ENCODE peak calls at places on chromosomes 12 and 14, in eight cellular contexts. A, T, R, I, E, Y, G and Q are unnamed samples.
A peak's percentile ranks its signal among the peaks of the same experiment; 100 is the strongest.

GRCh38 chr12:122106891-122107660 is 28.5 kb downstream of the MLXIP start:
- DNase-seq in A (peak; percentile 83), T (peak; percentile 49), R (peak; percentile 66), I (peak; percentile 72), E (no peak), Y (peak; percentile 37), G (peak; percentile 61), Q (peak; percentile 41)

GRCh38 chr12:112944028-112944690 is 5.9 kb downstream of the OAS3 start:
- DNase-seq in A (no peak), T (no peak), R (no peak), I (no peak), E (no peak), Y (no peak), G (no peak), Q (no peak)

GRCh38 chr14:69483765-69484443 is 624 bp upstream of the PLEKHD1 start:
- DNase-seq in A (peak; percentile 14), T (no peak), R (peak; percentile 27), I (peak; percentile 61), E (no peak), Y (peak; percentile 14), G (peak; percentile 64), Q (peak; percentile 11)

GRCh38 chr12:119047641-119048040 is 66.3 kb downstream of the SRRM4 start:
- DNase-seq in A (no peak), T (no peak), R (no peak), I (no peak), E (no peak), Y (no peak), G (no peak), Q (no peak)

GRCh38 chr14:73619524-73619923 is 7.2 kb downstream of the ACOT6 start:
- DNase-seq in A (no peak), T (no peak), R (no peak), I (no peak), E (no peak), Y (no peak), G (no peak), Q (no peak)

GRCh38 chr14:75323571-75323970 is 44.9 kb downstream of the FOS start:
- DNase-seq in A (no peak), T (no peak), R (no peak), I (no peak), E (no peak), Y (no peak), G (no peak), Q (no peak)

GRCh38 chr14:95463173-95463901 is 53.1 kb downstream of the SYNE3 start:
- DNase-seq in A (peak; percentile 95), T (no peak), R (no peak), I (peak; percentile 93), E (peak; percentile 80), Y (no peak), G (no peak), Q (peak; percentile 28)

GRCh38 chr12:65868133-65868705 is 43.9 kb downstream of the HMGA2 start:
- DNase-seq in A (no peak), T (peak; percentile 29), R (peak; percentile 81), I (no peak), E (no peak), Y (peak; percentile 96), G (no peak), Q (no peak)

GRCh38 chr14:100442473-100443260 is 119.5 kb downstream of the SLC25A47 start:
- DNase-seq in A (no peak), T (no peak), R (no peak), I (no peak), E (no peak), Y (no peak), G (no peak), Q (no peak)

GRCh38 chr12:121365416-121366062 is 13.3 kb upstream of the ANAPC5 start:
- DNase-seq in A (no peak), T (no peak), R (no peak), I (no peak), E (no peak), Y (no peak), G (no peak), Q (no peak)

GRCh38 chr12:113537041-113537750 is 65.5 kb upstream of the LHX5 start:
- DNase-seq in A (no peak), T (no peak), R (no peak), I (no peak), E (no peak), Y (no peak), G (no peak), Q (no peak)

GRCh38 chr12:132429932-132430643 is 59.9 kb upstream of the FBRSL1 start:
- DNase-seq in A (peak; percentile 92), T (no peak), R (no peak), I (peak; percentile 91), E (peak; percentile 86), Y (no peak), G (peak; percentile 81), Q (peak; percentile 97)

GRCh38 chr14:94028450-94028826 is 2.3 kb downstream of the OTUB2 start:
- DNase-seq in A (no peak), T (no peak), R (peak; percentile 5), I (no peak), E (no peak), Y (no peak), G (no peak), Q (no peak)

GRCh38 chr12:66633676-66634075 is 45.2 kb downstream of the GRIP1 start:
- DNase-seq in A (no peak), T (no peak), R (no peak), I (no peak), E (no peak), Y (peak; percentile 25), G (no peak), Q (no peak)

GRCh38 chr14:87992349-87992719 is 648 bp downstream of the GALC start:
- DNase-seq in A (no peak), T (peak; percentile 12), R (no peak), I (no peak), E (no peak), Y (peak; percentile 35), G (no peak), Q (no peak)

GRCh38 chr12:131383291-131383690 is 327.6 kb upstream of the SFSWAP start:
- DNase-seq in A (no peak), T (no peak), R (no peak), I (no peak), E (no peak), Y (no peak), G (no peak), Q (no peak)

GRCh38 chr12:92133166-92133565 is 12.5 kb downstream of the BTG1 start:
- DNase-seq in A (no peak), T (no peak), R (no peak), I (no peak), E (no peak), Y (peak; percentile 42), G (no peak), Q (no peak)

GRCh38 chr14:70907996-70908917 is 998 bp downstream of the PCNX1 start:
- DNase-seq in A (no peak), T (no peak), R (peak; percentile 64), I (peak; percentile 54), E (peak; percentile 67), Y (peak; percentile 64), G (peak; percentile 74), Q (no peak)

GRCh38 chr14:70096866-70097265 is 91.9 kb downstream of the SLC8A3 start:
- DNase-seq in A (no peak), T (no peak), R (no peak), I (no peak), E (no peak), Y (peak; percentile 3), G (no peak), Q (peak; percentile 19)

GRCh38 chr14:79668941-79669340 is 542.4 kb downstream of the DIO2 start:
- DNase-seq in A (peak; percentile 46), T (no peak), R (no peak), I (no peak), E (no peak), Y (no peak), G (no peak), Q (no peak)

GRCh38 chr12:127175361-127175760 is 1091.6 kb upstream of the TMEM132C start:
- DNase-seq in A (no peak), T (no peak), R (no peak), I (no peak), E (no peak), Y (no peak), G (no peak), Q (no peak)

GRCh38 chr14:30225171-30225570 is 297.5 kb upstream of the PRKD1 start:
- DNase-seq in A (no peak), T (no peak), R (no peak), I (no peak), E (no peak), Y (no peak), G (no peak), Q (no peak)

GRCh38 chr12:104605685-104606084 is 148.9 kb downstream of the CHST11 start:
- DNase-seq in A (no peak), T (no peak), R (peak; percentile 78), I (no peak), E (no peak), Y (peak; percentile 31), G (no peak), Q (no peak)

GRCh38 chr14:61530896-61531295 is 164.4 kb upstream of the HIF1A start:
- DNase-seq in A (no peak), T (no peak), R (no peak), I (no peak), E (no peak), Y (no peak), G (no peak), Q (no peak)

GRCh38 chr14:61120576-61120975 is 139.5 kb downstream of the SLC38A6 start:
- DNase-seq in A (no peak), T (no peak), R (no peak), I (no peak), E (no peak), Y (no peak), G (no peak), Q (no peak)

GRCh38 chr12:84842406-84843013 is 70.1 kb downstream of the SLC6A15 start:
- DNase-seq in A (peak; percentile 5), T (peak; percentile 29), R (peak; percentile 60), I (peak; percentile 33), E (no peak), Y (peak; percentile 68), G (no peak), Q (peak; percentile 26)

GRCh38 chr12:4918950-4919660 is 9.4 kb downstream of the KCNA1 start:
- DNase-seq in A (no peak), T (no peak), R (no peak), I (peak; percentile 58), E (no peak), Y (no peak), G (no peak), Q (no peak)

GRCh38 chr12:2163172-2163927 is 110.6 kb downstream of the CACNA1C start:
- DNase-seq in A (no peak), T (no peak), R (peak; percentile 69), I (no peak), E (no peak), Y (peak; percentile 98), G (no peak), Q (no peak)

GRCh38 chr14:76581592-76581991 is 179.7 kb upstream of the VASH1 start:
- DNase-seq in A (no peak), T (no peak), R (no peak), I (no peak), E (no peak), Y (no peak), G (no peak), Q (no peak)

GRCh38 chr12:1629338-1630080 is 478 bp downstream of the WNT5B start:
- DNase-seq in A (no peak), T (no peak), R (no peak), I (no peak), E (peak; percentile 63), Y (no peak), G (peak; percentile 65), Q (no peak)

GRCh38 chr12:71440393-71441349 is 1.1 kb downstream of the LGR5 start:
- DNase-seq in A (no peak), T (no peak), R (peak; percentile 22), I (no peak), E (no peak), Y (no peak), G (no peak), Q (no peak)

GRCh38 chr12:77847060-77847541 is 16.4 kb downstream of the NAV3 start:
- DNase-seq in A (peak; percentile 40), T (no peak), R (peak; percentile 28), I (no peak), E (no peak), Y (no peak), G (no peak), Q (no peak)

GRCh38 chr12:94057262-94058151 is 90.9 kb upstream of the PLXNC1 start:
- DNase-seq in A (no peak), T (no peak), R (no peak), I (no peak), E (no peak), Y (no peak), G (no peak), Q (no peak)

GRCh38 chr12:65673732-65674131 is 150.6 kb upstream of the HMGA2 start:
- DNase-seq in A (no peak), T (peak; percentile 24), R (peak; percentile 37), I (no peak), E (no peak), Y (peak; percentile 77), G (no peak), Q (no peak)